ENCODE peak calls at places on chromosomes 4 and X, in five cellular contexts. One of them, this sample, is unnamed. For H3K4me1, the result is how much of the 10 kb centered on the place peaks cover.

GRCh38 chr4:107733431-107733925 is 13.4 kb upstream of the PAPSS1 start:
- DNase-seq in mammary epithelial cell: no peak
- DNase-seq in GM23248: no peak
- DNase-seq in fibroblast of lung: no peak
- DNase-seq in H9: no peak
- DNase-seq in this sample: no peak

GRCh38 chr4:8053688-8054449 is 104.7 kb downstream of the ABLIM2 start:
- DNase-seq in mammary epithelial cell: no peak
- DNase-seq in GM23248: no peak
- DNase-seq in fibroblast of lung: no peak
- DNase-seq in H9: no peak
- DNase-seq in this sample: peak

GRCh38 chr4:1044469-1045192 is 33.2 kb downstream of the FGFRL1 start:
- DNase-seq in mammary epithelial cell: no peak
- DNase-seq in GM23248: no peak
- DNase-seq in fibroblast of lung: no peak
- DNase-seq in H9: no peak
- DNase-seq in this sample: no peak

GRCh38 chr4:38161208-38162113 is 201.3 kb downstream of the PTTG2 start:
- DNase-seq in mammary epithelial cell: peak
- DNase-seq in GM23248: peak
- DNase-seq in fibroblast of lung: peak
- DNase-seq in H9: no peak
- DNase-seq in this sample: no peak

GRCh38 chr4:56505269-56506109 is at the start of gene ARL9:
- DNase-seq in mammary epithelial cell: peak
- DNase-seq in GM23248: peak
- DNase-seq in fibroblast of lung: peak
- DNase-seq in H9: peak
- DNase-seq in this sample: peak

GRCh38 chrX:148504412-148504950 is 4.1 kb downstream of the AFF2 start:
- DNase-seq in mammary epithelial cell: no peak
- DNase-seq in GM23248: no peak
- DNase-seq in fibroblast of lung: no peak
- DNase-seq in H9: peak
- DNase-seq in this sample: no peak

GRCh38 chr4:140237616-140238352 is 83.8 kb upstream of the MAML3 start:
- DNase-seq in mammary epithelial cell: no peak
- DNase-seq in GM23248: peak
- DNase-seq in fibroblast of lung: peak
- DNase-seq in H9: peak
- DNase-seq in this sample: peak

GRCh38 chrX:126137899-126138298 is 28.2 kb downstream of the DCAF12L2 start:
- DNase-seq in mammary epithelial cell: no peak
- DNase-seq in GM23248: peak
- DNase-seq in fibroblast of lung: no peak
- DNase-seq in H9: no peak
- DNase-seq in this sample: no peak

GRCh38 chrX:41984628-41985027 is 61.3 kb upstream of the CASK start:
- DNase-seq in mammary epithelial cell: peak
- DNase-seq in GM23248: peak
- DNase-seq in fibroblast of lung: peak
- DNase-seq in H9: no peak
- DNase-seq in this sample: no peak

GRCh38 chr4:105122334-105122733 is 24.3 kb upstream of the TET2 start:
- DNase-seq in mammary epithelial cell: peak
- DNase-seq in GM23248: peak
- DNase-seq in fibroblast of lung: peak
- DNase-seq in H9: peak
- DNase-seq in this sample: no peak

GRCh38 chrX:13023526-13024469 is 20.6 kb downstream of the FAM9C start:
- DNase-seq in mammary epithelial cell: no peak
- DNase-seq in GM23248: no peak
- DNase-seq in fibroblast of lung: no peak
- DNase-seq in H9: no peak
- DNase-seq in this sample: no peak

GRCh38 chrX:42804524-42804923 is 26.6 kb upstream of the PPP1R2C start:
- DNase-seq in mammary epithelial cell: no peak
- DNase-seq in GM23248: no peak
- DNase-seq in fibroblast of lung: no peak
- DNase-seq in H9: peak
- DNase-seq in this sample: no peak

GRCh38 chr4:112852586-112852985 is 196.9 kb upstream of the ANK2 start:
- DNase-seq in mammary epithelial cell: no peak
- DNase-seq in GM23248: peak
- DNase-seq in fibroblast of lung: no peak
- DNase-seq in H9: no peak
- DNase-seq in this sample: no peak

GRCh38 chr4:1226167-1226514 is 22.8 kb downstream of the CTBP1 start:
- DNase-seq in mammary epithelial cell: no peak
- DNase-seq in GM23248: no peak
- DNase-seq in fibroblast of lung: no peak
- DNase-seq in H9: no peak
- DNase-seq in this sample: no peak

GRCh38 chr4:88981571-88981970 is 75.4 kb downstream of the FAM13A start:
- DNase-seq in mammary epithelial cell: no peak
- DNase-seq in GM23248: no peak
- DNase-seq in fibroblast of lung: peak
- DNase-seq in H9: no peak
- DNase-seq in this sample: peak

GRCh38 chr4:179836179-179837075 is 2394.2 kb upstream of the AGA start:
- DNase-seq in mammary epithelial cell: no peak
- DNase-seq in GM23248: no peak
- DNase-seq in fibroblast of lung: peak
- DNase-seq in H9: no peak
- DNase-seq in this sample: no peak

GRCh38 chr4:26573389-26573794 is 10.5 kb upstream of the TBC1D19 start:
- DNase-seq in mammary epithelial cell: no peak
- DNase-seq in GM23248: no peak
- DNase-seq in fibroblast of lung: peak
- DNase-seq in H9: no peak
- DNase-seq in this sample: peak

DNA sequence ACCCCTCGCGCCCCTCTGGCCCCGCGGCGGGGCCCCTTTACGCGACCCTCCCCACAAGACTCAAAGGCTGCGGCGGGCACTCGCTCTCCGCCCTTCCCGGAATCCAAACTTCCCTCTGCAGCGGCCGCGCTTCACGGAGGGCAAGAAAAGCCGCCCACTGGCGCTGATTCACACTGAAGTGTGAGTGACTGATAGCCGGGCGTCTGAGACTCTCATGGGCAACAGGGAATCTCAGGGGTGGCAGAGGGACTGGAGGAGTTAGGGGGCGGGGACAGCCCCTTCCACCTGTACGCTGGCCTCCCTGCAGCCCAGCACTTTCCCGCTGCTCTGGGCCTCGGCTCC is 664 bp downstream of the SH3BP2 start:
- DNase-seq in mammary epithelial cell: no peak
- DNase-seq in GM23248: peak
- DNase-seq in fibroblast of lung: peak
- DNase-seq in H9: peak
- DNase-seq in this sample: peak
- H3K4me1 ChIP-seq in mammary epithelial cell: under half
- H3K4me1 ChIP-seq in GM23248: under half
- H3K4me1 ChIP-seq in fibroblast of lung: under half
- H3K4me1 ChIP-seq in H9: under half
- H3K4me1 ChIP-seq in this sample: under half

DNA sequence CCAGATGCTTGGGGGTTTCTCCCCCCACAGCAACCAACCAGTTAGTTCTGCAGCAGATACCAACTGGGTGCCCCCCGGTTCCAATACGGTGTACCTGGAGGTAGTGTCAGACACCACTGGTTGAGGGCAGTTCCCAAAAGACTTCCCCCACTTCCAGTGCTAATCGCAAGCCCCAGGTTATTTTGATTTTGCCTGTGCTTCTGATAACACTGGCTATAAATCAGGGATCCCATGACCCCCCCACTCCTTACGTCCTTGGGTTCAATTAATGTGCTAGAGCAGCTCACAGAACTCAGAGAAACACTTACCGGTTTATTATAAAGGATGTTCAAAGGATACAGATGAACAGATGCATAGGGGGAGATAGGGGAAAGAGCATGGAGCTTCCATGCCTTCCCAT is 5.5 kb downstream of the CLCN3 start:
- DNase-seq in mammary epithelial cell: no peak
- DNase-seq in GM23248: no peak
- DNase-seq in fibroblast of lung: no peak
- DNase-seq in H9: no peak
- DNase-seq in this sample: no peak
- H3K27ac ChIP-seq in mammary epithelial cell: no peak
- H3K27ac ChIP-seq in GM23248: no peak
- H3K27ac ChIP-seq in fibroblast of lung: no peak
- H3K27ac ChIP-seq in H9: no peak
- H3K27ac ChIP-seq in this sample: no peak

GRCh38 chr4:71446479-71447081 is 107.8 kb downstream of the SLC4A4 start:
- DNase-seq in mammary epithelial cell: no peak
- DNase-seq in GM23248: no peak
- DNase-seq in fibroblast of lung: no peak
- DNase-seq in H9: no peak
- DNase-seq in this sample: no peak
- H3K4me2 ChIP-seq in mammary epithelial cell: no peak
- H3K4me2 ChIP-seq in GM23248: no peak
- H3K4me2 ChIP-seq in fibroblast of lung: no peak
- H3K4me2 ChIP-seq in H9: no peak
- H3K4me2 ChIP-seq in this sample: no peak

GRCh38 chr4:156949373-156949814 is 22.2 kb downstream of the PDGFC start:
- DNase-seq in mammary epithelial cell: peak
- DNase-seq in GM23248: peak
- DNase-seq in fibroblast of lung: peak
- DNase-seq in H9: no peak
- DNase-seq in this sample: no peak

GRCh38 chr4:156952078-156952759 is 19.4 kb downstream of the PDGFC start:
- DNase-seq in mammary epithelial cell: no peak
- DNase-seq in GM23248: no peak
- DNase-seq in fibroblast of lung: peak
- DNase-seq in H9: no peak
- DNase-seq in this sample: no peak

GRCh38 chr4:156948738-156949137 is 22.9 kb downstream of the PDGFC start:
- DNase-seq in mammary epithelial cell: no peak
- DNase-seq in GM23248: no peak
- DNase-seq in fibroblast of lung: no peak
- DNase-seq in H9: no peak
- DNase-seq in this sample: no peak

GRCh38 chr4:156950090-156950489 is 21.5 kb downstream of the PDGFC start:
- DNase-seq in mammary epithelial cell: no peak
- DNase-seq in GM23248: no peak
- DNase-seq in fibroblast of lung: no peak
- DNase-seq in H9: no peak
- DNase-seq in this sample: no peak

DNA sequence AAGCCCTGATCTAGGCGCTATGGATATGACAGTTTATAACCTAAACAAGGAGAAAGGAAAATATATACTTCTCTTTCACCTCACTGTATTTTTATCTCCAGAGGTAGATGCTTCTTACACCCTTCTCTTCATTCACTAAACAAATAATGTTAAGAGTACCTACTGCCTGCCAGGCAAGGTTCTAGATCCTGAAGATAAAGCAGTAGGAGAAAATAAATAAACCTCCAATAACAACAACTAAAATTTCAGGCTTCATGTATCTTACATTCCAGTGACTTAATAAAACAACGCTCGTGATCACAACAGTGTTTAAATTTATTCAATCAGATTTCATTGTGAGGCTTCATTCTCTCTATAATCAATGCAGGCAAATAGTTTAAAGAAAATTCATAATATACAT is 20.6 kb downstream of the PDGFC start:
- DNase-seq in mammary epithelial cell: no peak
- DNase-seq in GM23248: no peak
- DNase-seq in fibroblast of lung: no peak
- DNase-seq in H9: no peak
- DNase-seq in this sample: no peak
- H3K4me1 ChIP-seq in mammary epithelial cell: under half
- H3K4me1 ChIP-seq in GM23248: half or more
- H3K4me1 ChIP-seq in fibroblast of lung: under half
- H3K4me1 ChIP-seq in H9: under half
- H3K4me1 ChIP-seq in this sample: half or more